ENCODE peak calls at places on chromosomes 11 and 22, in five cellular contexts. S is right cardiac atrium; T is stimulated activated naive CD8-positive, alpha-beta T cell treated with anti-CD3 and anti-CD28 coated beads, Interleukin-15, amount 100 ng/mL, for 72 hours; M is pancreas; I is T-cell. V is an unnamed sample.

GRCh38 chr22:28903719-28904118 is 20.3 kb downstream of the ZNRF3 start:
- ATAC-seq in S (peak), T (no peak), M (peak), I (no peak), V (no peak)

GRCh38 chr22:28935713-28936112 is 52.3 kb downstream of the ZNRF3 start:
- ATAC-seq in S (no peak), T (no peak), M (no peak), I (no peak), V (no peak)

GRCh38 chr11:114382509-114382908 is 17.8 kb downstream of the C11orf71 start:
- ATAC-seq in S (no peak), T (no peak), M (no peak), I (no peak), V (no peak)

GRCh38 chr11:528815-529728 is 6.3 kb downstream of the HRAS start:
- ATAC-seq in S (no peak), T (no peak), M (no peak), I (no peak), V (no peak)

GRCh38 chr11:14288189-14288935 is 70.6 kb downstream of the RRAS2 start:
- ATAC-seq in S (peak), T (no peak), M (no peak), I (no peak), V (peak)

GRCh38 chr11:73265853-73266643 is 6.1 kb upstream of the P2RY6 start:
- ATAC-seq in S (peak), T (no peak), M (no peak), I (no peak), V (no peak)

GRCh38 chr11:119065369-119065768 is 2.2 kb upstream of the VPS11 start:
- ATAC-seq in S (no peak), T (peak), M (no peak), I (no peak), V (no peak)

GRCh38 chr11:27514076-27514475 is 7.5 kb upstream of the LIN7C start:
- ATAC-seq in S (peak), T (no peak), M (no peak), I (no peak), V (no peak)

GRCh38 chr22:40819741-40820140 is 595 bp upstream of the SLC25A17 start:
- ATAC-seq in S (peak), T (peak), M (peak), I (no peak), V (peak)

GRCh38 chr22:46366801-46367706 is 31.5 kb downstream of the TRMU start:
- ATAC-seq in S (no peak), T (peak), M (peak), I (peak), V (no peak)

GRCh38 chr11:120547871-120548681 is 36.5 kb downstream of the GRIK4 start:
- ATAC-seq in S (peak), T (no peak), M (peak), I (no peak), V (peak)

GRCh38 chr22:29071261-29072045 is 1.4 kb upstream of the KREMEN1 start:
- ATAC-seq in S (peak), T (peak), M (peak), I (peak), V (no peak)

V was measured in gastroesophageal sphincter.